ENCODE peak calls at places on chromosomes 3 and 15, in nine cellular contexts. B is esophagus squamous epithelium, Z is brain microvascular endothelial cell, X is IMR-90, W is right atrium auricular region, F is OCI-LY7, V is left ventricle myocardium inferior, N is Peyer's patch, E is A549. Q is an unnamed sample.

GRCh38 chr3:43748179-43748578 is 57.4 kb downstream of the ABHD5 start:
- DNase-seq in N (no peak), W (no peak), B (no peak), F (no peak), E (peak), Z (peak), V (no peak), X (peak), Q (no peak)

GRCh38 chr3:12187448-12188327 is 29.0 kb upstream of the TIMP4 start:
- DNase-seq in Z (peak), V (peak), X (peak), E (no peak), B (no peak), N (peak), F (no peak), W (no peak), Q (no peak)

GRCh38 chr3:114827495-114827894 is 319.6 kb downstream of the ZBTB20 start:
- DNase-seq in X (peak), V (no peak), F (peak), B (no peak), E (peak), Z (peak), W (no peak), N (no peak), Q (no peak)

GRCh38 chr3:33019981-33020380 is 68.5 kb downstream of the CCR4 start:
- DNase-seq in Z (no peak), X (no peak), W (no peak), V (no peak), N (no peak), B (no peak), E (no peak), F (peak), Q (no peak)

GRCh38 chr3:4888913-4889846 is 90.1 kb upstream of the BHLHE40 start:
- DNase-seq in W (no peak), E (no peak), X (no peak), V (no peak), F (no peak), B (no peak), N (no peak), Z (no peak), Q (no peak)

GRCh38 chr3:161409069-161409468 is 37.8 kb upstream of the SPTSSB start:
- DNase-seq in B (no peak), E (peak), N (no peak), W (no peak), V (no peak), X (peak), Z (peak), F (peak), Q (no peak)

GRCh38 chr3:165852150-165852549 is 14.9 kb upstream of the BCHE start:
- DNase-seq in N (no peak), W (no peak), X (no peak), F (no peak), Z (no peak), B (no peak), E (no peak), V (no peak), Q (no peak)

GRCh38 chr3:18412684-18413083 is 12.5 kb downstream of the SATB1 start:
- DNase-seq in F (no peak), X (no peak), Z (no peak), W (no peak), B (no peak), E (no peak), V (no peak), N (no peak), Q (no peak)

GRCh38 chr3:64450396-64450956 is 225.2 kb upstream of the PRICKLE2 start:
- DNase-seq in Z (no peak), W (no peak), N (no peak), F (no peak), V (no peak), X (no peak), E (no peak), B (no peak), Q (no peak)

DNA sequence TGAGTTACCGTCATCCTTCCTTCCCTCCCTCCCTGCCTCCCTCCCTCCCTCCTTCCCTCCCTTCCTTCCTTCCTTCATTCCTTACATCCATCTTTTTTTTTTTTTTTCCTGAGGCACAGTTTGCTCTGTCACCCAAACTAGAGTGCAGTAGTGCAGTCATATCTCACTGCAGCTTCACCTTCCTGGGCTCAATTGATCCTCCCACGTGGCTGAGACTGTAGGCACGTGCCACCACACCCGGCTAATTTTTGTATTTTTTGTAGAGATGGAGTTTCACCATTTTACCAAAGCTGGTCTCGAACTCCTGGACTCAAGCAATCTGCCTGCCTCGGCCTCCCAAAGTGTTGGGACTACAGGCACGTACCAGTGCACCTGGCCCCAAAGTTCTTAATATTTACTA is 25.8 kb downstream of the USP3 start:
- DNase-seq in B (no peak), V (no peak), X (no peak), Z (no peak), W (no peak), E (no peak), F (no peak), N (no peak), Q (no peak)
- H3K27ac ChIP-seq in B (no peak), V (no peak), X (no peak), Z (no peak), W (no peak), E (no peak), F (no peak), N (no peak), Q (no peak)

DNA sequence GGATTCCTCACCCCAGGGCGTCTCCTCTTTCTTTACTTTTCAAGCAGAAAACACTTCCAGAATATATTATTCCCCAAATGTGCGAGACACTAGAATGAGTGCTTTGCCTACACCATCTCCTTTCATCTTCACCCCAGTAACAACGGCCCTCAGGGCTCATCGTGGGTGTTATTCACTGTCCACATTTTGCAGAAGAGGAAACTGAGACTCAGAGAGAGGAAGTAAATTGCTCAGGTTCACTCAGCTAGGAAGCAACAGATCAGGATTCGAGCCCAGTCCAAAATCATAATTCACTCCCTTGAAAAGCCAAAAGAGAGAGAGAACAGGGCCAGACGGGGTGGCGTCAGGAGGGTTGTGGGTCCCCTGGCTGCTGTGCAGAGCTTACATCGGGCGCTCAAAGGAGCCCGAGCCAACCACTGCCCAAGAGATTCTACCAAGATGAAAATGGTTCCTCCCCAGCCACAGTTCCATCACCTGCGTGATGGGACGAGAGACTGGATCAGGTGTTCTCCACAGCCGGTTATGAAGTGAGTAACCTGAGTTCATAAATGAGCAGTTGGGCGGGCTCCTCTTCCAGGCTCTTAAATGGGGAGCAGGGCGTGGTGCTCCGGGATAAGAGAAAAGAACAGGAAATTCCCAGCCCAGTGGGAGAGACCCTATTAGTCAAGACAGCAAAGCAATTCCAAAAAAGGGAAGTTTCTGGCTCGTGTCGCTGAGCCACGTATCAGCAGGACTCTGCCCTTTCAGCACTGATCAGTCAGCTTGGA is 48.6 kb upstream of the FLNB start:
- DNase-seq in Z (peak), B (no peak), F (no peak), N (peak), W (peak), E (no peak), V (no peak), X (peak), Q (no peak)
- H3K4me3 ChIP-seq in Z (no peak), B (peak), F (no peak), N (no peak), W (no peak), E (no peak), V (peak), X (no peak), Q (peak)

GRCh38 chr15:76964157-76964556 is 30.8 kb upstream of the PSTPIP1 start:
- DNase-seq in E (no peak), W (no peak), N (no peak), X (peak), Z (no peak), F (no peak), B (no peak), V (no peak), Q (no peak)

GRCh38 chr15:76967067-76967466 is 27.9 kb upstream of the PSTPIP1 start:
- DNase-seq in X (no peak), N (no peak), Z (no peak), B (no peak), E (no peak), V (no peak), F (no peak), W (no peak), Q (no peak)

GRCh38 chr15:76961277-76962010 is 29.9 kb downstream of the RCN2 start:
- DNase-seq in Z (no peak), V (no peak), N (no peak), W (no peak), B (no peak), X (no peak), E (no peak), F (no peak), Q (no peak)

GRCh38 chr15:76962337-76963013 is 30.9 kb downstream of the RCN2 start:
- DNase-seq in F (no peak), N (no peak), Z (no peak), X (no peak), V (no peak), W (no peak), B (no peak), E (no peak), Q (no peak)

GRCh38 chr15:76963596-76963995 is 31.3 kb upstream of the PSTPIP1 start:
- DNase-seq in Z (no peak), V (no peak), X (no peak), B (no peak), N (no peak), W (no peak), E (no peak), F (no peak), Q (no peak)
- TF ChIP-seq CTCF in Z (no peak), V (no peak), X (no peak), B (no peak), N (no peak), W (no peak), E (no peak), F (no peak), Q (peak)

GRCh38 chr3:106120334-106120733 is 251.5 kb upstream of the CBLB start:
- DNase-seq in V (no peak), Z (peak), B (no peak), X (peak), F (no peak), W (no peak), E (no peak), N (no peak), Q (no peak)
- H3K27ac ChIP-seq in V (no peak), Z (peak), B (no peak), X (no peak), F (no peak), W (no peak), E (no peak), N (no peak), Q (no peak)

DNA sequence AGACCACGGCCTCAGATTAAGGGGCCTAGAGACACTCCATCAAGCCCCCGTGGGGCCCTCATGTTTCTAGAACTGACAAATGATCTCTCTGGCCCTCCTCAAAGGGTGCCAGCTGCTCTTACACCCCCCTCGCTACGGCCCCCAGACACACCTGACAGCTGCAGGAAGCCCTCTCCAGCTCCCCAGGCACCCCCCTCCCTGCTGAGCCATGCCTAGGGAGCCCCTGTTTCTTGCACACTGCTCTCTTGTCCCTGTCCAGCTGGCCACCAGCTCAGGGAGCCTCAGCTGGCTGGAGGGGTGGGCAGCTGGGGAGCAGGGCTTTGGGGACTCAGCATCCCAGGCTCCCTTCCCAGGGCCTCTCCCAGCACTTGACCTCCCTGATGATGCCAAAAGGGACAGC is 14.8 kb downstream of the TNK2 start:
- DNase-seq in W (no peak), V (no peak), E (no peak), B (no peak), X (no peak), Z (no peak), F (peak), N (no peak), Q (no peak)
- H3K4me3 ChIP-seq in W (no peak), V (peak), E (no peak), B (no peak), X (no peak), Z (no peak), F (peak), N (no peak), Q (peak)

GRCh38 chr3:135091956-135092355 is 296.9 kb downstream of the EPHB1 start:
- DNase-seq in E (no peak), X (no peak), W (no peak), V (no peak), B (no peak), Z (no peak), N (no peak), F (no peak), Q (no peak)
- TF ChIP-seq CTCF in E (no peak), X (no peak), W (no peak), V (no peak), B (no peak), Z (no peak), N (no peak), F (no peak), Q (no peak)

DNA sequence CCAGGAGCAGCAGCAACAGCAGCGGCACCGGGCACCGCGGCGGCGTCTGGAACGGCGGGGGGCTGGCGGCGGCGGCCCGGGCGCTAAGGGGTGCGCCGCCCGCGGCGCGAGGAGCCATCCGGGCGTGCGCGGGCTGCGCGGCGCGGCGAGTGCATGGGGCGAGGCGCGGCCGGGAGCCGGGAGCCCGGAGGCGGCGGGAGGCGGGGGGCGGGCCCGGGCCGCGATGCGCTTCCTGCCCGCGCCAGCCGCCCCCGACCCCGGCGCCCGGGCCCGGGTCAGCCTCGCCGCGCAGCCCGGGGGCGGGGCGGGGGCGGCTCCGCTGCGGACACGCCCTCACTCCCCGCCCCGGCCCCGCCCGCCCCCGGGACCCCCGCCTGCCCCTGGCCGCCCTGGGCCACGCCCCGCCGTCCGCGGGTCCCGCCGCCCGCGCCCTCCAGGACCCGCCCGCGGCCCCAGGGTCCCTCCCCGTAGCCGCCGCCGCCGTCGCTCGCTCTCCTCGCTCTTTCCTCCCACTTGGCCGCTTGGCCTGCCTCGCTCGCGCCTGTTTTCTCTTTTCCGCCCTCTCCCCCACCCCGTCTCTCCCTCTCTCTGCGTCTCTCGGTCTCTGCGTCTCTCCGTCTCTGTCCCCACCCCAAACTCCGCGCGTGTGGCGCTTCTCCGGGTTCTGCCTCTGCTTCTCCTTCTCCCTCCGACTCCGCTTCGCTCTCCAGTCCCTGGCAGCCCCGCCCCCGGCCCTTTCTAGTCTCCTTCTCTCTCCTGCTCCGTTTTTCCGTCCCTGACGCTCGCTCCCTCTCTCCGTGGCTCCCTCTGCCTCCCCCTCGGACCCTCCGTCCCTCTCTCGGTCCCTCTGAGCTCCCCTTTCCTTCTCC is at the start of gene PLXND1:
- DNase-seq in V (peak), N (peak), X (peak), E (peak), Z (peak), B (peak), F (no peak), W (peak), Q (no peak)
- H3K27ac ChIP-seq in V (peak), N (peak), X (peak), E (peak), Z (peak), B (peak), F (no peak), W (peak), Q (peak)